ENCODE peak calls at places on chromosomes 3 and 15, in seven cellular contexts. One of them, this sample, is unnamed.

GRCh38 chr3:47781326-47781684 is 388 bp downstream of the SMARCC1 start:
- DNase-seq in stimulated activated naive CD8-positive, alpha-beta T cell treated with anti-CD3 and anti-CD28 coated beads, Interleukin-15, amount 100 ng/mL, for 72 hours: peak
- DNase-seq in naive thymus-derived CD8-positive, alpha-beta T cell: peak
- DNase-seq in HuH-7: peak
- DNase-seq in putamen: peak
- DNase-seq in neural progenitor cell: peak
- DNase-seq in T-helper 2 cell: peak
- DNase-seq in this sample: peak

GRCh38 chr15:42178056-42178455 is 21.6 kb upstream of the PLA2G4F start:
- DNase-seq in HuH-7: no peak
- DNase-seq in naive thymus-derived CD8-positive, alpha-beta T cell: no peak
- DNase-seq in stimulated activated naive CD8-positive, alpha-beta T cell treated with anti-CD3 and anti-CD28 coated beads, Interleukin-15, amount 100 ng/mL, for 72 hours: no peak
- DNase-seq in neural progenitor cell: no peak
- DNase-seq in putamen: no peak
- DNase-seq in T-helper 2 cell: no peak
- DNase-seq in this sample: no peak

GRCh38 chr15:77291107-77291506 is 128.8 kb downstream of the PEAK1 start:
- DNase-seq in neural progenitor cell: no peak
- DNase-seq in T-helper 2 cell: no peak
- DNase-seq in HuH-7: no peak
- DNase-seq in naive thymus-derived CD8-positive, alpha-beta T cell: no peak
- DNase-seq in stimulated activated naive CD8-positive, alpha-beta T cell treated with anti-CD3 and anti-CD28 coated beads, Interleukin-15, amount 100 ng/mL, for 72 hours: no peak
- DNase-seq in putamen: no peak
- DNase-seq in this sample: no peak

GRCh38 chr3:99901200-99901926 is 83.7 kb downstream of the CMSS1 start:
- DNase-seq in naive thymus-derived CD8-positive, alpha-beta T cell: no peak
- DNase-seq in T-helper 2 cell: no peak
- DNase-seq in neural progenitor cell: no peak
- DNase-seq in putamen: no peak
- DNase-seq in stimulated activated naive CD8-positive, alpha-beta T cell treated with anti-CD3 and anti-CD28 coated beads, Interleukin-15, amount 100 ng/mL, for 72 hours: no peak
- DNase-seq in HuH-7: no peak
- DNase-seq in this sample: no peak

GRCh38 chr3:177694316-177694715 is 497.0 kb upstream of the TBL1XR1 start:
- DNase-seq in naive thymus-derived CD8-positive, alpha-beta T cell: no peak
- DNase-seq in stimulated activated naive CD8-positive, alpha-beta T cell treated with anti-CD3 and anti-CD28 coated beads, Interleukin-15, amount 100 ng/mL, for 72 hours: no peak
- DNase-seq in T-helper 2 cell: no peak
- DNase-seq in putamen: no peak
- DNase-seq in neural progenitor cell: no peak
- DNase-seq in HuH-7: no peak
- DNase-seq in this sample: no peak

GRCh38 chr3:127524300-127524896 is 66.1 kb downstream of the TPRA1 start:
- DNase-seq in T-helper 2 cell: no peak
- DNase-seq in neural progenitor cell: peak
- DNase-seq in HuH-7: no peak
- DNase-seq in naive thymus-derived CD8-positive, alpha-beta T cell: no peak
- DNase-seq in putamen: no peak
- DNase-seq in stimulated activated naive CD8-positive, alpha-beta T cell treated with anti-CD3 and anti-CD28 coated beads, Interleukin-15, amount 100 ng/mL, for 72 hours: no peak
- DNase-seq in this sample: no peak

GRCh38 chr15:34583399-34584320 is at the start of gene GOLGA8B:
- DNase-seq in T-helper 2 cell: peak
- DNase-seq in putamen: peak
- DNase-seq in neural progenitor cell: peak
- DNase-seq in stimulated activated naive CD8-positive, alpha-beta T cell treated with anti-CD3 and anti-CD28 coated beads, Interleukin-15, amount 100 ng/mL, for 72 hours: peak
- DNase-seq in HuH-7: peak
- DNase-seq in naive thymus-derived CD8-positive, alpha-beta T cell: peak
- DNase-seq in this sample: peak

GRCh38 chr3:189349772-189350171 is 178.0 kb downstream of the TPRG1 start:
- DNase-seq in stimulated activated naive CD8-positive, alpha-beta T cell treated with anti-CD3 and anti-CD28 coated beads, Interleukin-15, amount 100 ng/mL, for 72 hours: no peak
- DNase-seq in HuH-7: no peak
- DNase-seq in naive thymus-derived CD8-positive, alpha-beta T cell: no peak
- DNase-seq in T-helper 2 cell: no peak
- DNase-seq in putamen: no peak
- DNase-seq in neural progenitor cell: no peak
- DNase-seq in this sample: no peak

GRCh38 chr3:126781889-126782491 is 78.0 kb downstream of the CHCHD6 start:
- DNase-seq in HuH-7: no peak
- DNase-seq in stimulated activated naive CD8-positive, alpha-beta T cell treated with anti-CD3 and anti-CD28 coated beads, Interleukin-15, amount 100 ng/mL, for 72 hours: no peak
- DNase-seq in neural progenitor cell: peak
- DNase-seq in putamen: no peak
- DNase-seq in naive thymus-derived CD8-positive, alpha-beta T cell: no peak
- DNase-seq in T-helper 2 cell: no peak
- DNase-seq in this sample: no peak

GRCh38 chr15:44726568-44727461 is 9.5 kb upstream of the TRIM69 start:
- DNase-seq in T-helper 2 cell: peak
- DNase-seq in HuH-7: peak
- DNase-seq in neural progenitor cell: no peak
- DNase-seq in stimulated activated naive CD8-positive, alpha-beta T cell treated with anti-CD3 and anti-CD28 coated beads, Interleukin-15, amount 100 ng/mL, for 72 hours: peak
- DNase-seq in naive thymus-derived CD8-positive, alpha-beta T cell: peak
- DNase-seq in putamen: no peak
- DNase-seq in this sample: peak

GRCh38 chr3:50374363-50375108 is 15.2 kb upstream of the TMEM115 start:
- DNase-seq in putamen: no peak
- DNase-seq in stimulated activated naive CD8-positive, alpha-beta T cell treated with anti-CD3 and anti-CD28 coated beads, Interleukin-15, amount 100 ng/mL, for 72 hours: no peak
- DNase-seq in naive thymus-derived CD8-positive, alpha-beta T cell: no peak
- DNase-seq in HuH-7: no peak
- DNase-seq in neural progenitor cell: peak
- DNase-seq in T-helper 2 cell: no peak
- DNase-seq in this sample: no peak

GRCh38 chr15:58227706-58228543 is 89.7 kb downstream of the AQP9 start:
- DNase-seq in stimulated activated naive CD8-positive, alpha-beta T cell treated with anti-CD3 and anti-CD28 coated beads, Interleukin-15, amount 100 ng/mL, for 72 hours: peak
- DNase-seq in HuH-7: peak
- DNase-seq in putamen: peak
- DNase-seq in T-helper 2 cell: peak
- DNase-seq in naive thymus-derived CD8-positive, alpha-beta T cell: peak
- DNase-seq in neural progenitor cell: peak
- DNase-seq in this sample: peak